ENCODE peak calls at places on chromosomes 11 and 22, in nine cellular contexts. I, P, W, B, J, K, O, T and Q are unnamed samples. For H3K4me1, the result is how much of the 10 kb centered on the place peaks cover.

GRCh38 chr11:43579171-43579918 is 101.2 kb upstream of the HSD17B12 start:
- DNase-seq in I (no peak), P (peak), W (no peak), B (peak), J (no peak), K (no peak), O (no peak), T (no peak), Q (no peak)

GRCh38 chr11:57514538-57515331 is 767 bp downstream of the SLC43A1 start:
- DNase-seq in I (peak), P (peak), W (peak), B (peak), J (peak), K (peak), O (peak), T (no peak), Q (peak)

GRCh38 chr11:2778630-2779498 is 79.1 kb upstream of the KCNQ1OT1 start:
- DNase-seq in I (peak), P (no peak), W (peak), B (no peak), J (peak), K (peak), O (peak), T (peak), Q (peak)

GRCh38 chr11:11845066-11845465 is 3.3 kb downstream of the USP47 start:
- DNase-seq in I (no peak), P (no peak), W (peak), B (peak), J (no peak), K (no peak), O (no peak), T (no peak), Q (no peak)

GRCh38 chr11:70605846-70606245 is 207.5 kb downstream of the CTTN start:
- DNase-seq in I (no peak), P (no peak), W (no peak), B (no peak), J (no peak), K (no peak), O (no peak), T (no peak), Q (no peak)

GRCh38 chr11:128482512-128483191 is 104.7 kb downstream of the ETS1 start:
- DNase-seq in I (peak), P (no peak), W (no peak), B (no peak), J (no peak), K (no peak), O (peak), T (no peak), Q (no peak)

GRCh38 chr11:84247931-84248330 is 961.8 kb upstream of the CCDC90B start:
- DNase-seq in I (no peak), P (peak), W (no peak), B (no peak), J (no peak), K (no peak), O (no peak), T (no peak), Q (no peak)

GRCh38 chr11:21771097-21771496 is 421.8 kb upstream of the ANO5 start:
- DNase-seq in I (no peak), P (peak), W (no peak), B (no peak), J (no peak), K (no peak), O (no peak), T (no peak), Q (no peak)

GRCh38 chr22:47534150-47535133 is 772.0 kb downstream of the TBC1D22A start:
- DNase-seq in I (no peak), P (no peak), W (no peak), B (no peak), J (no peak), K (no peak), O (no peak), T (no peak), Q (no peak)

GRCh38 chr22:24593810-24594568 is 1.1 kb upstream of the LRRC75B start:
- DNase-seq in I (no peak), P (no peak), W (peak), B (no peak), J (peak), K (no peak), O (no peak), T (no peak), Q (no peak)

GRCh38 chr11:30579348-30579747 is 6.8 kb downstream of the MPPED2 start:
- DNase-seq in I (no peak), P (no peak), W (no peak), B (no peak), J (no peak), K (no peak), O (no peak), T (no peak), Q (no peak)

GRCh38 chr11:18581825-18582224 is 6.7 kb downstream of the UEVLD start:
- DNase-seq in I (no peak), P (no peak), W (no peak), B (no peak), J (no peak), K (no peak), O (no peak), T (no peak), Q (no peak)

GRCh38 chr22:20566420-20567260 is 59.2 kb downstream of the MED15 start:
- DNase-seq in I (no peak), P (no peak), W (peak), B (no peak), J (no peak), K (peak), O (peak), T (no peak), Q (no peak)

GRCh38 chr22:19376971-19377370 is 54.6 kb downstream of the HIRA start:
- DNase-seq in I (no peak), P (no peak), W (no peak), B (no peak), J (no peak), K (no peak), O (peak), T (no peak), Q (no peak)

GRCh38 chr11:66335531-66336233 is 552 bp downstream of the RIN1 start:
- DNase-seq in I (peak), P (no peak), W (no peak), B (peak), J (no peak), K (peak), O (peak), T (no peak), Q (peak)

GRCh38 chr11:61883327-61883726 is 8.0 kb downstream of the FADS3 start:
- DNase-seq in I (no peak), P (no peak), W (no peak), B (no peak), J (no peak), K (no peak), O (no peak), T (no peak), Q (no peak)

GRCh38 chr22:17912942-17913704 is 111.2 kb downstream of the MICAL3 start:
- DNase-seq in I (no peak), P (no peak), W (no peak), B (peak), J (no peak), K (no peak), O (peak), T (no peak), Q (no peak)

GRCh38 chr22:37176464-37177061 is 11.5 kb downstream of the C1QTNF6 start:
- DNase-seq in I (peak), P (no peak), W (no peak), B (no peak), J (no peak), K (peak), O (peak), T (peak), Q (peak)

GRCh38 chr11:65290448-65291165 is 24.1 kb upstream of the CDC42EP2 start:
- DNase-seq in I (peak), P (peak), W (peak), B (no peak), J (no peak), K (peak), O (peak), T (peak), Q (peak)

GRCh38 chr22:37802310-37803194 is 5.2 kb upstream of the GCAT start:
- DNase-seq in I (peak), P (peak), W (peak), B (peak), J (peak), K (no peak), O (peak), T (no peak), Q (peak)

GRCh38 chr11:18540207-18541009 is 13.7 kb upstream of the TSG101 start:
- DNase-seq in I (no peak), P (peak), W (no peak), B (peak), J (peak), K (no peak), O (no peak), T (no peak), Q (no peak)

GRCh38 chr11:73372371-73372993 is 3.7 kb upstream of the RELT start:
- DNase-seq in I (no peak), P (peak), W (no peak), B (peak), J (peak), K (no peak), O (no peak), T (no peak), Q (no peak)

GRCh38 chr11:1300569-1301187 is 8.8 kb downstream of the TOLLIP start:
- DNase-seq in I (no peak), P (no peak), W (peak), B (no peak), J (no peak), K (peak), O (no peak), T (no peak), Q (no peak)

GRCh38 chr22:37842015-37842793 is 1.9 kb downstream of the ANKRD54 start:
- DNase-seq in I (no peak), P (no peak), W (peak), B (no peak), J (peak), K (no peak), O (no peak), T (no peak), Q (no peak)

GRCh38 chr11:132202621-132203020 is 832.2 kb downstream of the NTM start:
- DNase-seq in I (no peak), P (no peak), W (no peak), B (no peak), J (no peak), K (no peak), O (no peak), T (no peak), Q (no peak)

GRCh38 chr11:68835749-68836148 is 6.0 kb downstream of the CPT1A start:
- DNase-seq in I (no peak), P (no peak), W (no peak), B (no peak), J (no peak), K (no peak), O (no peak), T (no peak), Q (no peak)
- H3K4me1 ChIP-seq in I (half or more), P (under half), W (under half), B (under half), J (half or more), K (under half), O (half or more), T (under half), Q (under half)

GRCh38 chr11:111046291-111046690 is 199.2 kb upstream of the POU2AF2 start:
- DNase-seq in I (no peak), P (no peak), W (no peak), B (no peak), J (no peak), K (no peak), O (no peak), T (no peak), Q (no peak)
- H3K27ac ChIP-seq in I (no peak), P (no peak), W (no peak), B (no peak), J (no peak), K (no peak), O (no peak), T (no peak), Q (no peak)

GRCh38 chr22:30425327-30425615 is 297 bp upstream of the MTFP1 start:
- DNase-seq in I (no peak), P (no peak), W (no peak), B (no peak), J (no peak), K (no peak), O (no peak), T (no peak), Q (no peak)

GRCh38 chr22:30425616-30426394 is at the start of gene MTFP1:
- DNase-seq in I (peak), P (peak), W (peak), B (peak), J (peak), K (peak), O (peak), T (no peak), Q (peak)

GRCh38 chr22:30423296-30423958 is 2.1 kb upstream of the MTFP1 start:
- DNase-seq in I (no peak), P (no peak), W (no peak), B (peak), J (no peak), K (peak), O (peak), T (peak), Q (peak)

GRCh38 chr22:30423959-30424380 is 1.6 kb upstream of the MTFP1 start:
- DNase-seq in I (peak), P (peak), W (peak), B (peak), J (peak), K (peak), O (peak), T (peak), Q (peak)

DNA sequence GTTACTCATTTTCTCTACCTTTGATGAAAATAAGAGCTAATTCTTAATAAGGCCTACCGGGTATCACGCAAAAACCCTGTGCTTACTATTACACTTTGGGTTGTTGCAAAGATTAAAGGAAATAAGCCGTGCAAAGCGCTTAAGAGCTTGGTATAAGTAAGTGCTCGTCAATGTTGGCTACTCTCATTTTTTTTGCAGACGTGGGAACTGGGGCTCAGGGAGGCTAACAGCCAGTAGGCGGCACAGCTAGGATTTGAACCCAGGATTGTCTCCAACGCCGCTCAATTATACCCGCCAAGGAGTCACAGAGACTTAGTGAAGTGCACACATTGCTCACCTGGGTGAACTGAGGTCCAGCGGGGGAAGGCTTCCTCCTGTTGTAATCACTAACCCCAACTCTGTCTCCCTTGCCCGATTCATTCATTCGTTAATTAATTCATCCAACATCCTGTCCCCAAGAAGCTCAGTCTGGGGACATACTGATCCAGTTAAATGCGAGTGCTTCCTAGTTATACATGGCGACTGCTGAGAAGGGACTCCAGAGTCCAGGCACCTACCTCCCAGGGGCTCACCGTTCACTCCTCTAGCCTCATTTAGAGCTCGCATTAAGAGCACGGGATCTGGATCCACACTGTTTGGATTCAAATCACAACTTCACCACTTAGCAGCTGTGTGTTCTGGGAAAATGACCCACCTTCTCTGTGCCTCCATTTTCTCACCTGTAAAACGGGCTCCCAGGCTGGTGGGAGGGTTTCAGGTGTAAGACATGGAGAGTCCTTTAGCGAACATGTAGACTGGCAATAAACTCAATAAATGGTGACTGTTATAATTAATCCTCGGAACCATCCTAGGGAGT is 869 bp upstream of the MTFP1 start:
- DNase-seq in I (no peak), P (peak), W (no peak), B (peak), J (no peak), K (no peak), O (no peak), T (no peak), Q (no peak)
- TF ChIP-seq CTCF in I (no peak), P (no peak), W (no peak), B (peak), J (no peak), K (no peak), O (no peak), T (no peak), Q (no peak)

DNA sequence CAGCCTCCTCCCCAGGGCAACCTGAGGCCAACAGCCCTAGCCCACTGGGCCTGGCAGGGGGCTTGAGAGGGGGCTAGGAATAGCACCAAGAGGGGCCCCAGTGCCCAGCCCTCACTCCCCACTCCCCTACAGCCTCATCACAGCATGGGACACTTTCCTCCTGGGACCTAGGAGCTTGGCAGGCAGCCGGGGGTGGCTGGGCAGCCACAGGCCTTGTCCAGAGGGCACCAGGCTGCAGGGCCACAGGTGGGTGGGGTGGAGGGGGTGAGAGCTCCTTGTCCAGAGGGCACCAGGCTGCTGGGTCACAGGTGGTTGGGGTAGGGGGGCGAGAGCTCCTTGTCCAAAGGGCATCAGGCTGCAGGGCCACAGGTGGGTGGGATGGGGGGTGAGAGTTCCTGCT is 61.8 kb downstream of the WNT7B start:
- DNase-seq in I (no peak), P (no peak), W (no peak), B (no peak), J (no peak), K (no peak), O (no peak), T (no peak), Q (no peak)
- H3K4me1 ChIP-seq in I (under half), P (under half), W (under half), B (under half), J (under half), K (under half), O (under half), T (under half), Q (under half)

GRCh38 chr22:41096391-41096790 is 4.0 kb downstream of the EP300 start:
- DNase-seq in I (no peak), P (no peak), W (no peak), B (no peak), J (no peak), K (no peak), O (no peak), T (no peak), Q (no peak)
- H3K27ac ChIP-seq in I (no peak), P (no peak), W (no peak), B (no peak), J (no peak), K (no peak), O (peak), T (no peak), Q (no peak)

DNA sequence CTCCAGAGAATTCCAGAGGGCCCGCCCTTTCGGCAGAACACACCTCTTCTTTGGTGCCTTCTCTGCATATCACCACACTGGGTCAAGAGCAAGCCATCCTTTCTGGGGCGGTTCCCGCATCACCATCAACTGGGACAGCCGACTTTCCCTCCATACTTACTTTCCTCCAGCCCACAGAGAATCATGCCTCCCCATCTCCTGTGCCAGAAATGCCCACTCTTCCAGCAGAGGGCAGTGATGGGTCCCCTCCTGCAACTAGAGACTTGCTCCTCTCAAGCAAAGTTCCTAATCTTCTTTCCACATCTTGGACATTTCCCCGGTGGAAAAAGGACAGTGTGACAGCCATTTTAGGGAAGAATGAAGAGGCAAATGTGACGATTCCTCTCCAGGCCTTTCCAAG is 157.7 kb downstream of the C11orf91 start:
- DNase-seq in I (peak), P (peak), W (peak), B (peak), J (peak), K (no peak), O (no peak), T (no peak), Q (no peak)
- TF ChIP-seq CTCF in I (peak), P (peak), W (peak), B (peak), J (peak), K (peak), O (no peak), T (no peak), Q (peak)

DNA sequence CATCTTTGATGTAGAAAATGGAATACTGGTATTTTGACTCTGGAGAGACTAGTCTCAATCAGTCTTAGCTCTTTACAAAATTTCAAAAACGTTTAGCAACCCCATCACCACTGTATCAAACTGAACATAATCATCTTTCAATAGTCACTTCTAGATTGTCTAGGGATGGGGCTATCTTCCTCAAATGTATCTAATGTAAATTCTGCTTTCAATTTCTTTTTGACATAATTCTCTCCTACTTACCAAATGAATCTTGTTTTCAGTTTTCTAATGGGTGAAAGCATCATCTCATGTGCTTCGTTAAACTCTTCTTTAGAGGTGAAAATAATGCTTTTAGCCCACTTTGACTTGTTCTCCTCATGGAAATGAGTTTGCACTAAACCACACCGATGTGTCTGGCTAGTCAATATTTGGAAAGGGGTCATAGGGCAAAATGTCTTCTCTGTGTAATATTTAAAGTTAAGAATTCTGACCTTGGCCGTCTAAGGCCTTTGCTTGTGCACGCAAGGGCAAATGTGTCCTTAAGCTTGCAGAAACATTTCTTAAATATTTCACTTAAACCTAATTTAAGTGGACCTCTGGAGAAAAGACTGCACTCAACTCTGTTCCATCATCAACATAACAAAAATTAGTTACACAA is 5.2 kb downstream of the SIK3 start:
- DNase-seq in I (no peak), P (no peak), W (no peak), B (no peak), J (no peak), K (no peak), O (no peak), T (no peak), Q (no peak)
- H3K4me1 ChIP-seq in I (half or more), P (under half), W (under half), B (under half), J (half or more), K (under half), O (half or more), T (under half), Q (half or more)

GRCh38 chr22:46050451-46050845 is 73.5 kb upstream of the WNT7B start:
- DNase-seq in I (no peak), P (no peak), W (no peak), B (no peak), J (no peak), K (no peak), O (peak), T (no peak), Q (no peak)
- H3K27ac ChIP-seq in I (peak), P (no peak), W (peak), B (no peak), J (no peak), K (peak), O (peak), T (peak), Q (peak)

DNA sequence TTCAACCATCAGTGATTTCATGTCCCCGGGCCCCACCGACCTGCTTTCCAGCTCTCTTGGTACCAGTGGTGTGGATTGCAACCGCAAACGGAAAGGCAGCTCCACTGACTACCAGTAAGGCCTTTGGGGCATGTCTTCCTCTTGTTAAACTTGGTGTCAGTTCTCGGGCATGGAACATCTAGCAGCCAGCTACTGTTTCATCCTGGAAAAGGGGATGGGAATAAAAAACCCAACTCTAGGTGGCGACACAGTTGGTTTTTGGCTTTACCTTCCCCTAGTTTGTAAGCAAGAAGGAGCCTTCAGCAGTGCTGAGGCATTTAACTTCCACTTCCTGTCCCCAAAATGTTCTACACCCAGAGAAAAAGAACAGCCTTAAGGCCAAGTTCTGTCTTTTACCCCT is 76.7 kb downstream of the BMAL1 start:
- DNase-seq in I (no peak), P (peak), W (no peak), B (peak), J (no peak), K (no peak), O (no peak), T (no peak), Q (no peak)
- TF ChIP-seq CTCF in I (no peak), P (peak), W (no peak), B (peak), J (peak), K (no peak), O (no peak), T (no peak), Q (no peak)

GRCh38 chr11:118918128-118918685 is 7.5 kb downstream of the BCL9L start:
- DNase-seq in I (peak), P (peak), W (peak), B (peak), J (peak), K (peak), O (peak), T (no peak), Q (peak)
- H3K4me1 ChIP-seq in I (half or more), P (half or more), W (half or more), B (half or more), J (half or more), K (half or more), O (half or more), T (half or more), Q (half or more)